ENCODE peak calls at places on chromosomes 5 and 9, in five cellular contexts. W is hepatocyte, P is GM23248, V is HCT116, J is astrocyte. R is an unnamed sample. For H3K79me2, the result is how much of the 10 kb centered on the place peaks cover.

GRCh38 chr9:34430843-34431437 is 27.4 kb downstream of the FAM219A start:
- DNase-seq in W (peak), P (peak), J (peak), V (peak), R (peak)

GRCh38 chr5:66660401-66660800 is 64.2 kb downstream of the MAST4 start:
- DNase-seq in P (peak), V (no peak), J (peak), W (no peak), R (no peak)

GRCh38 chr9:35903049-35903448 is 3.0 kb upstream of the HRCT1 start:
- DNase-seq in W (peak), V (peak), P (peak), J (peak), R (peak)

GRCh38 chr9:135214054-135214640 is 126.7 kb downstream of the OLFM1 start:
- DNase-seq in P (no peak), J (no peak), W (no peak), V (no peak), R (peak)

GRCh38 chr5:180126716-180127681 is 55.4 kb upstream of the RNF130 start:
- DNase-seq in P (peak), V (no peak), W (peak), J (no peak), R (peak)

GRCh38 chr9:93207326-93207814 is 23.4 kb downstream of the WNK2 start:
- DNase-seq in V (no peak), P (peak), J (peak), W (no peak), R (peak)

GRCh38 chr9:132037470-132037869 is 42.2 kb downstream of the MED27 start:
- DNase-seq in W (no peak), P (no peak), V (no peak), J (no peak), R (no peak)

GRCh38 chr9:114005371-114006154 is 72.5 kb downstream of the AMBP start:
- DNase-seq in P (no peak), V (no peak), J (no peak), W (no peak), R (no peak)

GRCh38 chr9:100700689-100701318 is 122.9 kb downstream of the CAVIN4 start:
- DNase-seq in W (peak), V (peak), P (peak), J (no peak), R (no peak)

GRCh38 chr5:122773615-122774014 is 1.3 kb upstream of the SNX2 start:
- DNase-seq in J (no peak), P (no peak), W (no peak), V (no peak), R (no peak)

GRCh38 chr9:79574716-79575242 is 3.0 kb downstream of the TLE4 start:
- DNase-seq in V (no peak), P (peak), W (no peak), J (peak), R (no peak)

GRCh38 chr5:172944741-172945140 is 14.5 kb upstream of the RPL26L1 start:
- DNase-seq in V (no peak), J (no peak), P (peak), W (no peak), R (peak)

GRCh38 chr5:7868427-7868772 is 431 bp downstream of the FASTKD3 start:
- DNase-seq in J (no peak), V (no peak), P (no peak), W (no peak), R (peak)

GRCh38 chr5:1526681-1527131 is 2.9 kb upstream of the LPCAT1 start:
- DNase-seq in V (no peak), P (no peak), J (no peak), W (no peak), R (peak)

GRCh38 chr5:77306531-77306930 is 96.1 kb downstream of the PDE8B start:
- DNase-seq in V (no peak), J (no peak), P (no peak), W (no peak), R (no peak)

GRCh38 chr5:77851229-77852067 is 75.3 kb upstream of the TBCA start:
- DNase-seq in J (no peak), V (no peak), P (peak), W (peak), R (peak)

GRCh38 chr5:24633705-24634325 is 11.0 kb downstream of the CDH10 start:
- DNase-seq in V (peak), W (peak), P (peak), J (peak), R (no peak)

GRCh38 chr9:135130266-135130976 is 43.0 kb downstream of the OLFM1 start:
- DNase-seq in J (no peak), P (peak), W (no peak), V (peak), R (no peak)

GRCh38 chr5:54279960-54280359 is 30.4 kb downstream of the ARL15 start:
- DNase-seq in V (no peak), W (no peak), J (no peak), P (no peak), R (no peak)
- H3K79me2 ChIP-seq in V (under half), W (half or more), J (under half), P (under half), R (under half)

DNA sequence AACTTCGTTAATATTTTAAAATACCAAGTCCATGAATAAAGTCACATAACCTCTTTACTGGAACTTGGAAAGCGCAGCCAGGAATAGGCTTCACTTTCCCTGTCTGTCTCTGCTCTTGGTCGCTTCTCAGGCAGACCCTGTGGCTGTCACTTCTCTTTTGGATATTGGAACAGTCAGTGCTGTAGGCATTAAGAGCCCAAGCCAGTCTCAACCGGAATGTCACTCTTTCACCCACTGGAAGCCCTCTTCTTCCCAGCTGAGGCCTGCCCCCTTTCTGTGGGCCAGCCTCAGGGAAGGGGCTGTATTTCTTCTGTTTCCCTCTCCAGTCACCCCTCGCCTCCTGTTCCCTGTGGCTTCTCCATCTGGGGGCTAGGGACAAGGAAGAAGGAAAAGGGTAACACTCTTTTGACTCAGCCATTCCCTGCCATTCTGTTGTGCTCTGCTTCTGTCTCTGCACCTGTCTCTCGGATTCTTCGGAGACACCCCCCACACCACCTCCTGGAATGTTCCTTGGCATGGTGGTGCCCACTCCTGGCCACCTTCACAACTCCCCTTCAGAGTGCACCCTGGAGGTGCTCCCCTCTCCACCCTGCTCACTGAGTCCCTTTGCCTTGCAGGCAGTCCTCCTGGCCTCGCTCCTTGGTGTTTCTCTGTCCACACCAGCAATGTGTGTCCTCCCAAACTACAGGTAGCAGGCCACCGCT is 103.4 kb downstream of the TRIO start:
- DNase-seq in W (no peak), J (no peak), P (no peak), V (no peak), R (no peak)
- H3K79me2 ChIP-seq in W (half or more), J (half or more), P (half or more), V (half or more), R (half or more)

GRCh38 chr5:61450170-61450815 is 118.2 kb downstream of the ZSWIM6 start:
- DNase-seq in J (peak), V (peak), P (peak), W (peak), R (peak)

GRCh38 chr5:61450880-61451279 is 118.8 kb downstream of the ZSWIM6 start:
- DNase-seq in V (peak), P (peak), W (no peak), J (peak), R (no peak)

GRCh38 chr5:61449756-61450155 is 117.7 kb downstream of the ZSWIM6 start:
- DNase-seq in P (peak), J (no peak), V (peak), W (no peak), R (peak)

GRCh38 chr5:61447780-61448495 is 115.9 kb downstream of the ZSWIM6 start:
- DNase-seq in W (no peak), V (no peak), J (no peak), P (no peak), R (no peak)
- H3K79me2 ChIP-seq in W (half or more), V (under half), J (half or more), P (half or more), R (half or more)

GRCh38 chr9:14212116-14212515 is 101.8 kb downstream of the NFIB start:
- DNase-seq in W (no peak), P (peak), J (peak), V (no peak), R (no peak)

GRCh38 chr9:14214065-14214684 is 99.8 kb downstream of the NFIB start:
- DNase-seq in V (no peak), J (no peak), W (no peak), P (no peak), R (no peak)

GRCh38 chr9:14212697-14213420 is 101.1 kb downstream of the NFIB start:
- DNase-seq in V (no peak), W (no peak), P (no peak), J (no peak), R (no peak)

GRCh38 chr9:14214693-14215092 is 99.2 kb downstream of the NFIB start:
- DNase-seq in P (no peak), V (no peak), W (no peak), J (no peak), R (no peak)

GRCh38 chr9:14213504-14213903 is 100.4 kb downstream of the NFIB start:
- DNase-seq in V (no peak), P (no peak), J (no peak), W (no peak), R (no peak)
- H3K79me2 ChIP-seq in V (under half), P (under half), J (half or more), W (half or more), R (under half)

DNA sequence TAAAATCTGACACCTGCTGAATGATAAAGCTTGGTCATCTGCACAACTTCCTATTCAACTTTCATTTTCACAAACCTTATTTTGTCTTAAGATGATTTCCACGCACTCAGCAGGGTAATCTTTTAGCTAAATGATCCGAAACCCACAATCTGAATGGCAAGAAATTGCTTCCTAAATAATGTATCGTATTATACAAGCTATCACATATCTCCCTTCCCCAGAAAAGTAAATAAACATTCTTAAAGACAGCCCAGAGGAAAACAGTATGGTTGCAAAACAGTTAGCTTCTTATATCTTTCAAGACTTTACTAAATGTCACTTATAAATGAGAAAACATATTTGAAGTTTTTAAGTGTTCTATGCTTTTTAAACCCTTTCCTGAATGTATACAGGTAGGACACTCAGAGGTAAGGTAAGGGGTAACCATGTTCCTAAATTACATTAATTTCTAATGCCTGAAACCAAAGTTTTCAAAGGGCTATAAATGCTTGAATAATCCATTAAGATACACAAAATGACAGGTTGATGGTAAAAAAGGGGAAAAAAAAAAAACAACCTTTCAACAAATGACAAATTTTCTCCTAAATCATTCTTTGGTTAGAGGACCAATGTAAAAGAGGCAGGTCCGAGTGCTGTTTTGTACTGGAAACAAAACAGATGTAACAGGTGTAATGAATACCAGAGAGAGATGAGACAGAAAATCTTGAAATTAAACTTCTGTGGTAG is 36.3 kb downstream of the ELAVL2 start:
- DNase-seq in P (no peak), V (no peak), J (no peak), W (no peak), R (no peak)
- H3K79me2 ChIP-seq in P (under half), V (under half), J (under half), W (under half), R (under half)

GRCh38 chr5:6714221-6715041 is 1.2 kb downstream of the TENT4A start:
- DNase-seq in V (no peak), J (no peak), P (peak), W (peak), R (peak)
- H3K79me2 ChIP-seq in V (half or more), J (half or more), P (under half), W (half or more), R (half or more)

GRCh38 chr9:21679432-21679831 is 123.0 kb upstream of the MTAP start:
- DNase-seq in J (no peak), W (no peak), V (no peak), P (peak), R (no peak)

GRCh38 chr9:21682376-21682775 is 120.1 kb upstream of the MTAP start:
- DNase-seq in J (no peak), P (peak), V (no peak), W (no peak), R (peak)

GRCh38 chr9:21681641-21682040 is 120.8 kb upstream of the MTAP start:
- DNase-seq in J (peak), V (no peak), W (no peak), P (peak), R (no peak)

GRCh38 chr9:21682981-21683380 is 119.5 kb upstream of the MTAP start:
- DNase-seq in P (peak), V (no peak), W (no peak), J (peak), R (no peak)

DNA sequence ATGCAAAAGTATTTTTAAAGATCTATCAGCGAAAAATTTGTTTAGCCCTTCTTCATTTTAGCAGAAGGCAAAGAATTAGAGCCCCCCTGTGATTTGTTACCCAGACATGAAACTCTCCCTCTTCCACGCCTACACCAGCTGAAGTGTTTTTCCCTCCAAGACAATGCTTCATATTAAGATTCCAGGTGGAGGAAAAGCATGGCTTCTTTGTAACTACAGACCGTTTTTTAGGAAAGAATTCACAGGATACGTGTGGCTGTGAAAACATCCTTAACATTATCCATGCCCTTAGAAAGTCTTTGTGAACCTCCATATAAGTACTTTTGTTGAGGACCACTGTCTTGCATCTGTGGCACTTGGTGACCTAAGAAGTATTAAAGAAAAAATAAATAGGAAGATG is 121.8 kb upstream of the MTAP start:
- DNase-seq in W (no peak), P (no peak), J (no peak), V (no peak), R (no peak)
- H3K79me2 ChIP-seq in W (under half), P (under half), J (under half), V (half or more), R (under half)

GRCh38 chr5:14667290-14667689 is 2.8 kb downstream of the OTULIN start:
- DNase-seq in P (no peak), V (no peak), W (no peak), J (no peak), R (no peak)

GRCh38 chr5:14669415-14669814 is 4.9 kb downstream of the OTULIN start:
- DNase-seq in J (no peak), V (no peak), P (no peak), W (no peak), R (no peak)

GRCh38 chr5:14667770-14668169 is 3.3 kb downstream of the OTULIN start:
- DNase-seq in W (no peak), P (no peak), J (no peak), V (no peak), R (no peak)

GRCh38 chr5:14669975-14670374 is 5.5 kb downstream of the OTULIN start:
- DNase-seq in W (no peak), V (no peak), J (peak), P (peak), R (no peak)

DNA sequence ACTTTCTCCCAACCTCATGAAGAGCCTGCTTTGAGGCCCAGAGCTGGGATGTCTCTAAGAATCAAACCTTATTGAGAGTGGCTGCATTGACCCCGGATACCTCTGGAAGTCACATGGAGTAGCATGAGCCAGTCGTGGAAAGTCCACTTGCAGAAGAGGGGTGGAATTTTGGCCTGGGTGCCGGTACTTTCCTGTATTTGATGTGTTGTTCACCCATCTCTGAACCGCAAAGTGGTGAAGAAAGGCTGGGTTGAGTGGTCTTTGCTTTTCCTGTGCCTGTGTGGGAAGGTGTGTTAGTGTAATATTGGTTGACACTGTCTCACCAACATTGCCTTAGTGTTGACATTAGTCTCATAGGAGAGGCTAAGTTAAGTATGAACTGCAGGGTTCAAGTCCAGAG is 3.7 kb downstream of the OTULIN start:
- DNase-seq in P (no peak), W (no peak), V (no peak), J (no peak), R (no peak)
- H3K79me2 ChIP-seq in P (half or more), W (half or more), V (half or more), J (half or more), R (half or more)

GRCh38 chr9:124673063-124673462 is 98.0 kb downstream of the NR6A1 start:
- DNase-seq in P (no peak), J (no peak), W (no peak), V (no peak), R (no peak)

GRCh38 chr9:124675261-124676158 is 95.6 kb downstream of the NR6A1 start:
- DNase-seq in V (no peak), W (no peak), J (no peak), P (peak), R (no peak)

GRCh38 chr9:124674651-124675050 is 96.5 kb downstream of the NR6A1 start:
- DNase-seq in J (no peak), W (no peak), P (no peak), V (no peak), R (no peak)

GRCh38 chr9:124676159-124676551 is 95.0 kb downstream of the NR6A1 start:
- DNase-seq in J (no peak), V (no peak), W (no peak), P (peak), R (no peak)

DNA sequence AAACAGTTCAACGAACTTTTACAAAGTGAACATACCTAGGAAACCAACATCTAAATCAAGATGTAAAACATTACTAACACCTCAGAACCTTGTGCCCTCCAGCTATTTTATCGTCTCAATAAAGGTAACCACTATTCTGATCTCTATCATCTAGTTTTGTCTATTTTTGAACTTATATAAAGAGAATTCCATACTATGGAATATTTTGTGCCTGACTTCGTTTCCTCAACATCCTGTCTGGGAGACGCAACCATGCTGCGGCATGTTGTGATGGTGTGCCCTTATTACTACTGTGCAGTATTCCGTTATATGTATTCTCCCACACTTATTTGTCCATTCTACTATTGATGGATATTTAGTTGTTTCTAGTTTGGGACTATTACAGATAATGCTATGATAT is 99.2 kb downstream of the NR6A1 start:
- DNase-seq in V (no peak), J (no peak), P (no peak), W (no peak), R (no peak)
- H3K79me2 ChIP-seq in V (under half), J (half or more), P (half or more), W (half or more), R (under half)